ENCODE peak calls at places on chromosome 4, in eight cellular contexts. W, K, V, D, E, M, H and Q are unnamed samples.

GRCh38 chr4:102299708-102300107 is 45.6 kb downstream of the SLC39A8 start:
- DNase-seq in D (peak; percentile 46), M (peak; percentile 64), E (no peak), W (peak; percentile 70), H (peak; percentile 26), K (peak; percentile 11), V (peak; percentile 23), Q (peak; percentile 27)

GRCh38 chr4:26985836-26986235 is 125.2 kb downstream of the STIM2 start:
- DNase-seq in K (no peak), W (peak; percentile 29), E (no peak), H (no peak), V (no peak), D (peak; percentile 54), M (peak; percentile 79), Q (no peak)

GRCh38 chr4:8185280-8185679 is 13.8 kb upstream of the SH3TC1 start:
- DNase-seq in W (peak; percentile 80), V (peak; percentile 80), D (no peak), M (peak; percentile 88), E (no peak), K (no peak), H (no peak), Q (no peak)

GRCh38 chr4:127261476-127261875 is 371.3 kb upstream of the INTU start:
- DNase-seq in D (no peak), H (no peak), M (no peak), E (no peak), V (no peak), W (no peak), K (no peak), Q (no peak)

GRCh38 chr4:183903021-183903760 is 1.9 kb upstream of the STOX2 start:
- DNase-seq in W (no peak), E (no peak), H (no peak), M (no peak), V (no peak), K (no peak), D (no peak), Q (no peak)

GRCh38 chr4:55312491-55313101 is 33.4 kb upstream of the SRD5A3 start:
- DNase-seq in M (peak; percentile 49), E (no peak), H (peak; percentile 34), K (no peak), D (peak; percentile 65), W (peak; percentile 72), V (peak; percentile 31), Q (no peak)

GRCh38 chr4:27467351-27467750 is 606.7 kb downstream of the STIM2 start:
- DNase-seq in W (no peak), V (no peak), D (no peak), K (no peak), H (no peak), M (no peak), E (no peak), Q (peak; percentile 3)

GRCh38 chr4:54541426-54542118 is 116.2 kb upstream of the KIT start:
- DNase-seq in D (no peak), K (no peak), M (no peak), E (no peak), W (peak; percentile 53), H (no peak), V (no peak), Q (no peak)

GRCh38 chr4:79467246-79467932 is 59.4 kb upstream of the GK2 start:
- DNase-seq in M (peak; percentile 39), H (no peak), V (no peak), W (peak; percentile 34), D (no peak), E (no peak), K (no peak), Q (no peak)

GRCh38 chr4:4693258-4693657 is 151.4 kb upstream of the STX18 start:
- DNase-seq in V (no peak), M (peak; percentile 14), E (no peak), H (no peak), K (no peak), W (no peak), D (no peak), Q (no peak)

GRCh38 chr4:141473952-141474351 is 162.4 kb upstream of the IL15 start:
- DNase-seq in E (no peak), K (no peak), V (peak; percentile 64), H (no peak), W (no peak), M (peak; percentile 72), D (no peak), Q (no peak)

GRCh38 chr4:1991596-1992434 is 17.0 kb downstream of the NELFA start:
- DNase-seq in E (no peak), D (no peak), H (peak; percentile 80), V (no peak), W (no peak), K (no peak), M (no peak), Q (no peak)

GRCh38 chr4:8477095-8477635 is 36.6 kb downstream of the TRMT44 start:
- DNase-seq in K (no peak), V (no peak), M (no peak), D (no peak), E (no peak), H (no peak), W (no peak), Q (no peak)

GRCh38 chr4:140829825-140830224 is 73.6 kb upstream of the TBC1D9 start:
- DNase-seq in K (no peak), W (no peak), V (no peak), D (no peak), M (no peak), H (no peak), E (no peak), Q (no peak)

GRCh38 chr4:183658362-183659028 is 490 bp downstream of the RWDD4 start:
- DNase-seq in W (peak; percentile 24), V (no peak), D (peak; percentile 53), K (peak; percentile 32), H (no peak), M (no peak), E (no peak), Q (no peak)

GRCh38 chr4:184845367-184846011 is 19.7 kb upstream of the ACSL1 start:
- DNase-seq in E (no peak), V (peak; percentile 71), D (no peak), W (peak; percentile 44), K (no peak), M (peak; percentile 72), H (no peak), Q (peak; percentile 16)

GRCh38 chr4:17562157-17562556 is 14.8 kb upstream of the LAP3 start:
- DNase-seq in D (no peak), W (no peak), V (no peak), H (no peak), E (no peak), M (no peak), K (no peak), Q (no peak)

GRCh38 chr4:23097251-23097650 is 404.5 kb downstream of the GBA3 start:
- DNase-seq in D (no peak), E (no peak), M (peak; percentile 88), K (no peak), V (peak; percentile 16), W (peak; percentile 69), H (no peak), Q (peak; percentile 73)

DNA sequence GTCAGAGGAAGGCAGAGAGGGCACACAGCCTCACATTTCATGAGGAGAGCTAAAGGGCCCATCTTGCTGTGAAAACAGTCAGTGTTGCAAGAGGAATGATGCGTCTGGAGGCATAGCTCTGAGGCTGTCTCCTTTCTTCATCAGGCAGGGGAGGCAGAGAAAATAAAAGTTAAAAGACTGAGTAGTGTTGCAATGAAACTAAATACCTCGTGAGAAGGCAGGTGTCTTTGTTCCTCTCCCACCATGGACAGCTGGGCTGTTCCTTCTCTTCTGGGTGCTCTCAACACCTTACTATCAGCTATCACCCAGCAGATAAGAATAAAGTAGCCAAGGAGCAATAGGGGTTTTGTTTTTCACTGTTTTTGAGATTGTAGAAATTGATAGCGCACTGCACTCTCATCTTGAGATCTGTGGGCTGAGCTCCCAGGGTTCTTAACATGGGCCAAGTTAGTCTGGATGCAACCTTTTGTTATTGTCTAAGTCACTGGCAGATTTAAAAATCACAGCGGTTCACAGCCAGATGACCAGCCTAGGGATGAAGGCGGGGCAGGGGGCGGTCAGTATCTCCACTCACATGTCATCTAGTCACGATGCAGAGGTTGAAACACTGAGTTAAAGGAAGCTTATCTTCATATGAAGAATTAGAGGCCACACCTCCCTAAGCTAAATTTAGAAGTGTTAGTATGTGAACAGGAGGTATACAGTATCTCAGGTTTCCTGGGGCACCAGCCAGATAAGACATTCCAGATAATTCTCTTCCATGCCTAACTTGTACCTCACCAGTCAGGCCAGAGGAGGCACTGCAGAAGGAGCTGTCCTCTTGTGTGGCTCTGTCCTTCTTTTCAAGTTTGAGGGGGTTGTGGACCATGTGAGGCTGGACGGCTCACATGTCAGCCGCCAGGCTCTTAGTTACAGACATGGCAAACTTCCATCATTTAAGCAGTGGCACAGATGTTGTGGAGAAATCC is 36.9 kb downstream of the PARM1 start:
- DNase-seq in D (no peak), V (no peak), W (peak; percentile 5), E (no peak), K (peak; percentile 49), H (peak; percentile 45), M (no peak), Q (peak; percentile 25)
- TF ChIP-seq CTCF in D (no peak), V (no peak), W (no peak), E (no peak), K (peak; percentile 62), H (peak; percentile 19), M (no peak), Q (peak; percentile 56)

GRCh38 chr4:46994007-46994405 is 625 bp upstream of the GABRA4 start:
- DNase-seq in V (no peak), H (no peak), K (no peak), W (no peak), D (no peak), E (no peak), M (peak; percentile 2), Q (no peak)
- H3K4me3 ChIP-seq in V (no peak overlapping the region), H (peak overlapping the region; percentile 42), K (peak overlapping the region; percentile 66), W (peak overlapping the region; percentile 30), D (peak overlapping the region; percentile 49), E (peak overlapping the region; percentile 42), M (no peak overlapping the region), Q (peak overlapping the region; percentile 58)

GRCh38 chr4:6910340-6910959 is 824 bp downstream of the TBC1D14 start:
- DNase-seq in D (no peak), V (no peak), E (no peak), M (no peak), H (no peak), W (no peak), K (no peak), Q (no peak)
- TF ChIP-seq CTCF in D (no peak), V (peak; percentile 6), E (no peak), M (peak; percentile 16), H (no peak), W (peak; percentile 16), K (no peak), Q (peak; percentile 41)

GRCh38 chr4:122305853-122306252 is 73.0 kb upstream of the ADAD1 start:
- DNase-seq in M (no peak), K (no peak), D (no peak), E (no peak), V (no peak), W (no peak), H (no peak), Q (no peak)

GRCh38 chr4:122300776-122301175 is 78.0 kb upstream of the ADAD1 start:
- DNase-seq in H (no peak), V (no peak), E (no peak), K (no peak), D (no peak), M (no peak), W (no peak), Q (no peak)
- H3K4me3 ChIP-seq in H (no peak overlapping the region), V (no peak overlapping the region), E (no peak overlapping the region), K (no peak overlapping the region), D (no peak overlapping the region), M (no peak overlapping the region), W (no peak overlapping the region), Q (no peak overlapping the region)